ENCODE peak calls at places on chromosomes 12 and 14, in nine cellular contexts. W, E, N, S, J, I, V, P and B are unnamed samples.
A peak's percentile ranks its signal among the peaks of the same experiment; 100 is the strongest.

GRCh38 chr14:64572721-64573508 is 23.2 kb downstream of the PPP1R36 start:
- DNase-seq in W (no peak), I (no peak), N (no peak), E (no peak), S (peak; percentile 30), P (peak; percentile 9), V (no peak), J (no peak), B (peak; percentile 43)

GRCh38 chr12:95548056-95548538 is 3.2 kb downstream of the USP44 start:
- DNase-seq in E (no peak), J (peak; percentile 81), S (no peak), I (peak; percentile 13), N (no peak), W (no peak), V (peak; percentile 82), P (peak; percentile 84), B (no peak)

GRCh38 chr12:57618966-57619433 is 7.8 kb downstream of the ARHGEF25 start:
- DNase-seq in S (no peak), I (no peak), W (no peak), V (peak; percentile 71), J (no peak), E (no peak), N (no peak), P (no peak), B (no peak)

GRCh38 chr14:60935283-60935682 is 45.6 kb downstream of the TRMT5 start:
- DNase-seq in E (no peak), I (no peak), N (no peak), J (no peak), V (no peak), W (no peak), P (no peak), S (no peak), B (no peak)

GRCh38 chr12:108701779-108702435 is 29.4 kb downstream of the CORO1C start:
- DNase-seq in V (no peak), J (no peak), W (no peak), P (no peak), I (no peak), E (no peak), N (no peak), S (no peak), B (no peak)

GRCh38 chr12:56593909-56594621 is 36.1 kb downstream of the BAZ2A start:
- DNase-seq in J (no peak), E (peak; percentile 23), V (peak; percentile 96), S (peak; percentile 55), I (peak; percentile 34), N (peak; percentile 41), W (peak; percentile 9), P (peak; percentile 85), B (peak; percentile 56)

GRCh38 chr12:69007166-69007857 is 74.3 kb upstream of the CPM start:
- DNase-seq in S (peak; percentile 88), W (no peak), P (peak; percentile 73), E (peak; percentile 56), V (peak; percentile 77), J (no peak), N (peak; percentile 38), I (no peak), B (peak; percentile 71)

GRCh38 chr12:131345521-131346436 is 365.1 kb upstream of the SFSWAP start:
- DNase-seq in J (peak; percentile 64), E (no peak), S (no peak), I (no peak), V (no peak), N (no peak), W (no peak), P (no peak), B (no peak)

GRCh38 chr12:2691001-2691339 is 103.8 kb upstream of the FKBP4 start:
- DNase-seq in I (peak; percentile 24), S (no peak), N (peak; percentile 69), W (no peak), E (no peak), P (peak; percentile 74), V (peak; percentile 85), J (no peak), B (no peak)

GRCh38 chr12:52119398-52120254 is 40.1 kb downstream of the SMIM41 start:
- DNase-seq in I (peak; percentile 24), J (no peak), N (peak; percentile 28), P (peak; percentile 93), E (peak; percentile 60), W (no peak), V (no peak), S (no peak), B (no peak)

GRCh38 chr14:90592655-90593054 is 195.8 kb downstream of the CALM1 start:
- DNase-seq in E (no peak), S (no peak), V (peak; percentile 51), I (no peak), P (no peak), N (no peak), W (no peak), J (no peak), B (no peak)

GRCh38 chr12:88144037-88144436 is 1.9 kb downstream of the TMTC3 start:
- DNase-seq in J (no peak), I (no peak), N (no peak), S (no peak), E (no peak), P (no peak), W (no peak), V (no peak), B (no peak)

GRCh38 chr12:104187446-104188155 is 28.0 kb upstream of the TXNRD1 start:
- DNase-seq in I (no peak), N (no peak), V (no peak), J (no peak), S (no peak), E (peak; percentile 49), P (no peak), W (no peak), B (no peak)

GRCh38 chr14:30842431-30842830 is 31.9 kb upstream of the COCH start:
- DNase-seq in W (no peak), V (no peak), J (no peak), N (no peak), P (no peak), E (no peak), I (no peak), S (no peak), B (no peak)

GRCh38 chr14:88948199-88948598 is 123.7 kb downstream of the TTC8 start:
- DNase-seq in J (no peak), I (no peak), E (no peak), V (no peak), W (no peak), S (no peak), N (no peak), P (no peak), B (no peak)

GRCh38 chr14:88840926-88841325 is 16.5 kb downstream of the TTC8 start:
- DNase-seq in V (no peak), I (no peak), P (no peak), J (no peak), S (no peak), E (no peak), W (no peak), N (no peak), B (no peak)

GRCh38 chr14:85380891-85381290 is 149.1 kb upstream of the FLRT2 start:
- DNase-seq in N (no peak), W (no peak), J (no peak), E (no peak), I (no peak), S (no peak), V (no peak), P (peak; percentile 64), B (peak; percentile 2)

GRCh38 chr14:69038449-69039286 is 59.6 kb upstream of the ACTN1 start:
- DNase-seq in W (no peak), V (peak; percentile 86), E (no peak), S (no peak), I (no peak), P (peak; percentile 56), J (no peak), N (no peak), B (no peak)

GRCh38 chr12:128418944-128419343 is 152.0 kb downstream of the TMEM132C start:
- DNase-seq in S (no peak), V (no peak), I (no peak), N (no peak), E (no peak), P (no peak), W (no peak), J (no peak), B (no peak)

GRCh38 chr14:22630486-22630885 is 13.7 kb downstream of the OR6J1 start:
- DNase-seq in N (no peak), J (no peak), I (no peak), V (peak; percentile 95), W (no peak), E (no peak), P (no peak), S (peak; percentile 59), B (peak; percentile 48)

GRCh38 chr14:72513994-72514659 is 379.8 kb downstream of the DPF3 start:
- DNase-seq in S (peak; percentile 36), V (no peak), P (peak; percentile 64), I (no peak), J (no peak), N (peak; percentile 38), E (no peak), W (no peak), B (peak; percentile 35)

GRCh38 chr12:12777056-12777455 is 8.4 kb upstream of the APOLD1 start:
- DNase-seq in N (no peak), P (no peak), J (no peak), V (no peak), E (no peak), W (no peak), S (no peak), I (no peak), B (no peak)

GRCh38 chr12:19507823-19508222 is 68.5 kb downstream of the AEBP2 start:
- DNase-seq in V (peak; percentile 54), E (no peak), P (no peak), J (no peak), I (no peak), N (no peak), W (no peak), S (no peak), B (peak; percentile 9)

GRCh38 chr14:56807586-56808168 is 2.6 kb downstream of the OTX2 start:
- DNase-seq in P (peak; percentile 48), J (no peak), N (no peak), E (no peak), S (no peak), V (no peak), W (no peak), I (no peak), B (no peak)

GRCh38 chr12:116459921-116460666 is 99.1 kb upstream of the MAP1LC3B2 start:
- DNase-seq in V (no peak), I (no peak), S (no peak), N (no peak), E (no peak), W (no peak), J (no peak), P (no peak), B (no peak)

GRCh38 chr12:62653740-62654139 is 187.1 kb downstream of the MON2 start:
- DNase-seq in E (no peak), S (no peak), J (no peak), P (peak; percentile 38), V (no peak), W (no peak), N (no peak), I (no peak), B (no peak)

GRCh38 chr12:91400249-91400648 is 217.6 kb upstream of the DCN start:
- DNase-seq in S (no peak), J (no peak), W (no peak), N (no peak), E (no peak), P (no peak), I (no peak), V (no peak), B (no peak)